ENCODE peak calls at places on chromosomes 13 and 19, in four cellular contexts. S is AG04450, G is endothelial cell, N is cardiac muscle cell. X is an unnamed sample.

GRCh38 chr13:76894401-76895110 is 8.4 kb upstream of the KCTD12 start:
- DNase-seq in S (no peak), G (no peak), N (no peak), X (no peak)

GRCh38 chr13:46535822-46536221 is 17.1 kb upstream of the LRCH1 start:
- DNase-seq in S (no peak), G (no peak), N (no peak), X (no peak)

GRCh38 chr13:29498426-29499040 is 97.0 kb downstream of the SLC7A1 start:
- DNase-seq in S (no peak), G (no peak), N (no peak), X (no peak)

GRCh38 chr13:113845723-113846638 is 17.9 kb downstream of the GAS6 start:
- DNase-seq in S (no peak), G (no peak), N (no peak), X (no peak)

GRCh38 chr13:48507024-48507423 is 25.9 kb downstream of the RCBTB2 start:
- DNase-seq in S (no peak), G (no peak), N (no peak), X (no peak)

GRCh38 chr13:28819046-28819747 is 942 bp upstream of the MTUS2 start:
- DNase-seq in S (no peak), G (no peak), N (peak; percentile 57), X (no peak)

GRCh38 chr13:31538067-31539042 is 201.0 kb upstream of the RXFP2 start:
- DNase-seq in S (no peak), G (peak; percentile 20), N (peak; percentile 37), X (no peak)

GRCh38 chr13:66427330-66427990 is 802.7 kb downstream of the PCDH9 start:
- DNase-seq in S (no peak), G (no peak), N (no peak), X (no peak)

GRCh38 chr19:46659151-46660007 is 1.6 kb downstream of the DACT3 start:
- DNase-seq in S (no peak), G (peak; percentile 37), N (peak; percentile 91), X (peak; percentile 70)

GRCh38 chr19:56476671-56477428 is at the start of gene ZNF667:
- DNase-seq in S (no peak), G (no peak), N (peak; percentile 24), X (no peak)

GRCh38 chr19:32642771-32643170 is 32.2 kb downstream of the ANKRD27 start:
- DNase-seq in S (no peak), G (no peak), N (no peak), X (no peak)

GRCh38 chr19:14494910-14495677 is 833 bp downstream of the GIPC1 start:
- DNase-seq in S (no peak), G (no peak), N (no peak), X (no peak)

GRCh38 chr13:99265823-99266426 is 7.7 kb upstream of the GPR18 start:
- DNase-seq in S (no peak), G (no peak), N (peak; percentile 58), X (no peak)

GRCh38 chr13:28467886-28468519 is 26.9 kb downstream of the FLT1 start:
- DNase-seq in S (no peak), G (no peak), N (no peak), X (no peak)

GRCh38 chr19:28862238-28862637 is 350.7 kb downstream of the UQCRFS1 start:
- DNase-seq in S (no peak), G (no peak), N (no peak), X (no peak)

GRCh38 chr19:53519431-53519830 is 18.5 kb upstream of the ZNF331 start:
- DNase-seq in S (no peak), G (no peak), N (no peak), X (no peak)

GRCh38 chr19:38229585-38230073 is 5.6 kb upstream of the DPF1 start:
- DNase-seq in S (peak; percentile 59), G (peak; percentile 67), N (peak; percentile 95), X (peak; percentile 76)

GRCh38 chr19:47790398-47790814 is 11.9 kb downstream of the SELENOW start:
- DNase-seq in S (no peak), G (peak; percentile 97), N (peak; percentile 92), X (peak; percentile 96)

GRCh38 chr19:48681127-48681470 is 8.3 kb upstream of the NTN5 start:
- DNase-seq in S (peak; percentile 83), G (no peak), N (no peak), X (no peak)

GRCh38 chr13:84940167-84940566 is 859.1 kb downstream of the SLITRK6 start:
- DNase-seq in S (no peak), G (no peak), N (no peak), X (no peak)

GRCh38 chr13:37769078-37769477 is 100.5 kb downstream of the TRPC4 start:
- DNase-seq in S (no peak), G (no peak), N (no peak), X (no peak)
- TF ChIP-seq CTCF in S (peak; percentile 35), G (no peak), N (peak; percentile 13), X (no peak)

GRCh38 chr13:27283906-27284523 is 13.4 kb downstream of the RASL11A start:
- DNase-seq in S (no peak), G (no peak), N (no peak), X (no peak)
- TF ChIP-seq CTCF in S (peak; percentile 39), G (no peak), N (peak; percentile 43), X (no peak)

GRCh38 chr19:49690073-49690655 is 752 bp upstream of the CPT1C start:
- DNase-seq in S (no peak), G (no peak), N (no peak), X (no peak)
- TF ChIP-seq CTCF in S (no peak), G (peak; percentile 18), N (no peak), X (no peak)

DNA sequence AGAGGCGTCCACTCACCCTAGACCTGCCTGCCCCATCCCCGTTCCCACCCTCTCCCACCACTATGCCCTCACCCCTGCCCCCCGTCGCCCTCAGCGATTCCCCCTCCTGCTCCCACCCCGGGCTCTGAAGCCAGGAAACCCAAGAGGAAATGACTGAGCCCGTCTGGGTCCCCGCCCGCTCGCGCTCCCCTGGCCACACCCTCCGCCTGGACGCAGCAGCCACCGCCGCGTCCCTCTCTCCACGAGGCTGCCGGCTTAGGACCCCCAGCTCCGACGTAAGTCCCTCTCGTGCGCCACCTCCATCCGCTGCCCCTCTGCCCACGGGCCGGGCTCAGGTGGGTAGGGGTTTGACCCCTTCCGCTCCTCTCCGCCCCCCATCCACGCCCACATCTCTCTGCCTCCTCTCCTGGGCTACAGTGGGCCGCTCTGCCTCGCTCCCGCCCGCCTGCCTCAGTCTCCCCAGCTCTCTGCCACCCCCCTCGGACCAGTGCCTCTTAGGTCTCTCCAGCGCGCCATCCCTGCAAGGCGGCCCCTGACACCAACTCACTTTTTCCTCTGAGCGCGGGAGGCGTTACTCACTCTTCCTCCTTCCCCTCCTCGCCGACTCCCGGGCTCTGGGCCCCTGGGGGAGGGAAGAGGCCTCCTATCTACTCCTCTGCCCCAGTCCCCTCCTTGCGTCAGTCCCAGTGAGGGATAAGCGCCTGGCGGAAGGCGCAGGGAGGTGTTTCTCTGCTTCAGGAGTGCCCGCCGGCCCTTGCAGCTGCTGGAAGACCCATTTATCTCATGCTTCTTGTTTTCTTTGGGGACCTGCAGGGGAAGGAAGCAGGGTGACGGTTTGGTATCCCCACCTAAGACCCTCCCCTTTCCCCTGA is at the start of gene FXYD5:
- DNase-seq in S (peak; percentile 27), G (peak; percentile 53), N (no peak), X (peak; percentile 55)
- TF ChIP-seq CTCF in S (peak; percentile 18), G (no peak), N (peak; percentile 15), X (peak; percentile 12)

DNA sequence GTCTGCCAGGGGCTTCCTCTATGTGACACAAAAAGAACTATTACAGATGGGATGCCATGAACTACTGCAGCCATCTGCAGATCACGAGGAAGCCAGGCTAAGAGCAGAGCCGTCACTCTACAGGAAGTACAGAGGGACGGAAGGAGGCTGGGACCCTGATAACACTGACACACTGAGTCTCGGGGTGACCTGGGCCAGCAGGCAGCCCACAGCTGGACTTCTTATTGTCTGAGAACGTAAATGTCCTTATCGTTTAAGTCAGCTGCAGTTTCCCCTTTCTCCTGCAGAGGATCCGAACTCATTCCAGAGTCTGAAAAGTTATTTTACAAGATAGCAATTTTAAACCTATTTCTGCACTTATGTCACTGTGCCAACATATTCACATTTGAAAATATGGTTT is 20.7 kb downstream of the PARP4 start:
- DNase-seq in S (no peak), G (no peak), N (no peak), X (no peak)
- TF ChIP-seq CTCF in S (peak; percentile 21), G (no peak), N (peak; percentile 46), X (peak; percentile 47)

GRCh38 chr13:101474419-101474957 is 22.0 kb downstream of the ITGBL1 start:
- DNase-seq in S (peak; percentile 90), G (peak; percentile 44), N (peak; percentile 12), X (peak; percentile 41)
- TF ChIP-seq CTCF in S (peak; percentile 78), G (no peak), N (peak; percentile 67), X (no peak)

GRCh38 chr13:106520205-106521004 is 15.1 kb downstream of the EFNB2 start:
- DNase-seq in S (no peak), G (no peak), N (peak; percentile 24), X (no peak)
- TF ChIP-seq CTCF in S (peak; percentile 73), G (no peak), N (peak; percentile 53), X (no peak)